ENCODE peak calls at places on chromosomes 13 and 19, in four cellular contexts. One of them, this sample, is unnamed.

GRCh38 chr19:13588953-13589833 is 82.9 kb upstream of the CACNA1A start:
- DNase-seq in Peyer's patch: peak
- DNase-seq in cardiac muscle cell: peak
- DNase-seq in NCI-H1092 treated with DMSO at 0.1 percent for 48 hours: peak
- DNase-seq in this sample: peak

GRCh38 chr19:15178629-15179308 is 22.0 kb downstream of the NOTCH3 start:
- DNase-seq in cardiac muscle cell: no peak
- DNase-seq in Peyer's patch: no peak
- DNase-seq in NCI-H1092 treated with DMSO at 0.1 percent for 48 hours: no peak
- DNase-seq in this sample: no peak

GRCh38 chr13:113834496-113835200 is 29.2 kb downstream of the GAS6 start:
- DNase-seq in NCI-H1092 treated with DMSO at 0.1 percent for 48 hours: no peak
- DNase-seq in Peyer's patch: peak
- DNase-seq in cardiac muscle cell: no peak
- DNase-seq in this sample: no peak

GRCh38 chr19:7744871-7745270 is 2.5 kb downstream of the CD209 start:
- DNase-seq in Peyer's patch: no peak
- DNase-seq in NCI-H1092 treated with DMSO at 0.1 percent for 48 hours: no peak
- DNase-seq in cardiac muscle cell: no peak
- DNase-seq in this sample: peak

GRCh38 chr13:31545616-31546015 is 193.7 kb upstream of the RXFP2 start:
- DNase-seq in cardiac muscle cell: peak
- DNase-seq in Peyer's patch: no peak
- DNase-seq in NCI-H1092 treated with DMSO at 0.1 percent for 48 hours: no peak
- DNase-seq in this sample: no peak

GRCh38 chr19:1621574-1621973 is 16.3 kb upstream of the UQCR11 start:
- DNase-seq in cardiac muscle cell: no peak
- DNase-seq in NCI-H1092 treated with DMSO at 0.1 percent for 48 hours: no peak
- DNase-seq in Peyer's patch: no peak
- DNase-seq in this sample: no peak

GRCh38 chr19:19420570-19421301 is 15.3 kb downstream of the GATAD2A start:
- DNase-seq in NCI-H1092 treated with DMSO at 0.1 percent for 48 hours: no peak
- DNase-seq in Peyer's patch: no peak
- DNase-seq in cardiac muscle cell: no peak
- DNase-seq in this sample: no peak

GRCh38 chr19:662207-662961 is 630 bp downstream of the RNF126 start:
- DNase-seq in NCI-H1092 treated with DMSO at 0.1 percent for 48 hours: no peak
- DNase-seq in cardiac muscle cell: peak
- DNase-seq in Peyer's patch: peak
- DNase-seq in this sample: peak

GRCh38 chr19:46724468-46724867 is 7.6 kb upstream of the PRKD2 start:
- DNase-seq in Peyer's patch: no peak
- DNase-seq in cardiac muscle cell: no peak
- DNase-seq in NCI-H1092 treated with DMSO at 0.1 percent for 48 hours: no peak
- DNase-seq in this sample: no peak

GRCh38 chr19:42294471-42295137 is 7.3 kb upstream of the PRR19 start:
- DNase-seq in Peyer's patch: no peak
- DNase-seq in NCI-H1092 treated with DMSO at 0.1 percent for 48 hours: no peak
- DNase-seq in cardiac muscle cell: no peak
- DNase-seq in this sample: no peak

GRCh38 chr13:95809429-95809828 is 132.5 kb downstream of the DNAJC3 start:
- DNase-seq in cardiac muscle cell: no peak
- DNase-seq in NCI-H1092 treated with DMSO at 0.1 percent for 48 hours: no peak
- DNase-seq in Peyer's patch: no peak
- DNase-seq in this sample: no peak

GRCh38 chr19:42051166-42052115 is 18.6 kb downstream of the GRIK5 start:
- DNase-seq in NCI-H1092 treated with DMSO at 0.1 percent for 48 hours: no peak
- DNase-seq in Peyer's patch: no peak
- DNase-seq in cardiac muscle cell: no peak
- DNase-seq in this sample: no peak

GRCh38 chr13:28475916-28476725 is 18.8 kb downstream of the FLT1 start:
- DNase-seq in cardiac muscle cell: peak
- DNase-seq in Peyer's patch: no peak
- DNase-seq in NCI-H1092 treated with DMSO at 0.1 percent for 48 hours: no peak
- DNase-seq in this sample: no peak

GRCh38 chr19:13623686-13624405 is 117.6 kb upstream of the CACNA1A start:
- DNase-seq in Peyer's patch: no peak
- DNase-seq in NCI-H1092 treated with DMSO at 0.1 percent for 48 hours: peak
- DNase-seq in cardiac muscle cell: no peak
- DNase-seq in this sample: no peak

GRCh38 chr19:54473071-54473941 is at the start of gene CDC42EP5:
- DNase-seq in Peyer's patch: peak
- DNase-seq in cardiac muscle cell: peak
- DNase-seq in NCI-H1092 treated with DMSO at 0.1 percent for 48 hours: no peak
- DNase-seq in this sample: peak

GRCh38 chr13:110641055-110642015 is 26.0 kb downstream of the NAXD start:
- DNase-seq in Peyer's patch: no peak
- DNase-seq in NCI-H1092 treated with DMSO at 0.1 percent for 48 hours: peak
- DNase-seq in cardiac muscle cell: no peak
- DNase-seq in this sample: peak

GRCh38 chr13:63299995-63300394 is 1884.3 kb upstream of the PCDH20 start:
- DNase-seq in NCI-H1092 treated with DMSO at 0.1 percent for 48 hours: no peak
- DNase-seq in cardiac muscle cell: no peak
- DNase-seq in Peyer's patch: no peak
- DNase-seq in this sample: no peak

GRCh38 chr19:2969104-2969504 is 8.3 kb upstream of the TLE6 start:
- DNase-seq in NCI-H1092 treated with DMSO at 0.1 percent for 48 hours: peak
- DNase-seq in Peyer's patch: no peak
- DNase-seq in cardiac muscle cell: peak
- DNase-seq in this sample: peak

GRCh38 chr13:21058361-21058760 is 3.0 kb downstream of the LATS2 start:
- DNase-seq in NCI-H1092 treated with DMSO at 0.1 percent for 48 hours: no peak
- DNase-seq in Peyer's patch: no peak
- DNase-seq in cardiac muscle cell: peak
- DNase-seq in this sample: no peak

GRCh38 chr19:8826371-8826770 is 5.7 kb downstream of the ZNF558 start:
- DNase-seq in NCI-H1092 treated with DMSO at 0.1 percent for 48 hours: no peak
- DNase-seq in cardiac muscle cell: no peak
- DNase-seq in Peyer's patch: no peak
- DNase-seq in this sample: no peak

GRCh38 chr19:34124828-34125227 is 47.5 kb upstream of the LSM14A start:
- DNase-seq in Peyer's patch: no peak
- DNase-seq in NCI-H1092 treated with DMSO at 0.1 percent for 48 hours: no peak
- DNase-seq in cardiac muscle cell: no peak
- DNase-seq in this sample: no peak

GRCh38 chr19:38898788-38899446 is 501 bp downstream of the SIRT2 start:
- DNase-seq in NCI-H1092 treated with DMSO at 0.1 percent for 48 hours: no peak
- DNase-seq in cardiac muscle cell: peak
- DNase-seq in Peyer's patch: no peak
- DNase-seq in this sample: no peak

GRCh38 chr19:58118979-58119733 is 21.1 kb upstream of the ZSCAN18 start:
- DNase-seq in Peyer's patch: no peak
- DNase-seq in NCI-H1092 treated with DMSO at 0.1 percent for 48 hours: no peak
- DNase-seq in cardiac muscle cell: no peak
- DNase-seq in this sample: no peak

GRCh38 chr13:28438598-28439334 is 56.2 kb downstream of the FLT1 start:
- DNase-seq in Peyer's patch: no peak
- DNase-seq in cardiac muscle cell: no peak
- DNase-seq in NCI-H1092 treated with DMSO at 0.1 percent for 48 hours: no peak
- DNase-seq in this sample: no peak

GRCh38 chr13:87821512-87821911 is 150.3 kb downstream of the SLITRK5 start:
- DNase-seq in cardiac muscle cell: peak
- DNase-seq in Peyer's patch: no peak
- DNase-seq in NCI-H1092 treated with DMSO at 0.1 percent for 48 hours: no peak
- DNase-seq in this sample: no peak

GRCh38 chr13:58528351-58528750 is 896.8 kb downstream of the PCDH17 start:
- DNase-seq in NCI-H1092 treated with DMSO at 0.1 percent for 48 hours: no peak
- DNase-seq in Peyer's patch: no peak
- DNase-seq in cardiac muscle cell: no peak
- DNase-seq in this sample: no peak

GRCh38 chr19:695350-695949 is at the start of gene PRSS57:
- DNase-seq in NCI-H1092 treated with DMSO at 0.1 percent for 48 hours: no peak
- DNase-seq in cardiac muscle cell: no peak
- DNase-seq in Peyer's patch: no peak
- DNase-seq in this sample: no peak

GRCh38 chr19:41299755-41300089 is 10.2 kb upstream of the CCDC97 start:
- DNase-seq in NCI-H1092 treated with DMSO at 0.1 percent for 48 hours: peak
- DNase-seq in Peyer's patch: peak
- DNase-seq in cardiac muscle cell: peak
- DNase-seq in this sample: no peak

GRCh38 chr19:35123573-35123972 is 8.0 kb downstream of the FXYD3 start:
- DNase-seq in cardiac muscle cell: no peak
- DNase-seq in Peyer's patch: no peak
- DNase-seq in NCI-H1092 treated with DMSO at 0.1 percent for 48 hours: no peak
- DNase-seq in this sample: no peak

GRCh38 chr19:52473655-52474350 is 20.4 kb downstream of the ZNF578 start:
- DNase-seq in Peyer's patch: no peak
- DNase-seq in cardiac muscle cell: no peak
- DNase-seq in NCI-H1092 treated with DMSO at 0.1 percent for 48 hours: no peak
- DNase-seq in this sample: no peak

GRCh38 chr19:35099897-35100275 is 15.7 kb upstream of the FXYD3 start:
- DNase-seq in cardiac muscle cell: no peak
- DNase-seq in NCI-H1092 treated with DMSO at 0.1 percent for 48 hours: no peak
- DNase-seq in Peyer's patch: no peak
- DNase-seq in this sample: no peak

GRCh38 chr19:48896191-48896720 is 2.3 kb downstream of the TULP2 start:
- DNase-seq in Peyer's patch: peak
- DNase-seq in cardiac muscle cell: peak
- DNase-seq in NCI-H1092 treated with DMSO at 0.1 percent for 48 hours: no peak
- DNase-seq in this sample: peak

GRCh38 chr19:42057856-42058255 is 12.2 kb downstream of the GRIK5 start:
- DNase-seq in Peyer's patch: no peak
- DNase-seq in cardiac muscle cell: no peak
- DNase-seq in NCI-H1092 treated with DMSO at 0.1 percent for 48 hours: no peak
- DNase-seq in this sample: no peak

GRCh38 chr19:23314505-23315241 is 64.5 kb upstream of the ZNF724 start:
- DNase-seq in Peyer's patch: no peak
- DNase-seq in NCI-H1092 treated with DMSO at 0.1 percent for 48 hours: no peak
- DNase-seq in cardiac muscle cell: no peak
- DNase-seq in this sample: no peak

This sample was measured in testis.